ENCODE peak calls at places on chromosomes 2 and 18, in five cellular contexts. S is PC-9, K is BJ, V is OCI-LY7, C is HL-60. Z is an unnamed sample.

GRCh38 chr2:37920570-37920969 is 4.5 kb upstream of the RMDN2 start:
- DNase-seq in S (no peak), K (no peak), V (no peak), C (no peak), Z (no peak)

GRCh38 chr2:121004950-121005349 is 269.3 kb downstream of the GLI2 start:
- DNase-seq in S (no peak), K (no peak), V (no peak), C (no peak), Z (no peak)

GRCh38 chr2:75047189-75047812 is 88.9 kb downstream of the POLE4 start:
- DNase-seq in S (peak), K (no peak), V (no peak), C (no peak), Z (no peak)

GRCh38 chr2:47525167-47525566 is 122.2 kb downstream of the MSH2 start:
- DNase-seq in S (no peak), K (no peak), V (no peak), C (no peak), Z (no peak)

GRCh38 chr18:38898167-38898566 is 1332.6 kb upstream of the CELF4 start:
- DNase-seq in S (no peak), K (no peak), V (no peak), C (no peak), Z (no peak)

GRCh38 chr2:12715258-12715865 is 1.4 kb upstream of the TRIB2 start:
- DNase-seq in S (no peak), K (no peak), V (no peak), C (no peak), Z (no peak)

GRCh38 chr2:106057206-106057605 is 136.9 kb downstream of the UXS1 start:
- DNase-seq in S (peak), K (no peak), V (no peak), C (no peak), Z (peak)

GRCh38 chr2:26462511-26463251 is 15.2 kb downstream of the OTOF start:
- DNase-seq in S (peak), K (no peak), V (no peak), C (peak), Z (no peak)

GRCh38 chr2:158413581-158413980 is 43.0 kb downstream of the CCDC148 start:
- DNase-seq in S (no peak), K (no peak), V (no peak), C (no peak), Z (no peak)

GRCh38 chr2:26925100-26925791 is 45.2 kb upstream of the MAPRE3 start:
- DNase-seq in S (no peak), K (no peak), V (no peak), C (no peak), Z (no peak)

GRCh38 chr2:161625996-161626395 is 1.8 kb downstream of the SLC4A10 start:
- DNase-seq in S (no peak), K (no peak), V (no peak), C (no peak), Z (no peak)
- H3K4me3 ChIP-seq in S (no peak), K (no peak), V (no peak), C (no peak), Z (no peak)

GRCh38 chr2:55155764-55156221 is 76.3 kb downstream of the CLHC1 start:
- DNase-seq in S (peak), K (peak), V (no peak), C (no peak), Z (no peak)
- H3K4me3 ChIP-seq in S (peak), K (no peak), V (no peak), C (no peak), Z (no peak)

GRCh38 chr2:72863046-72863445 is 24.2 kb upstream of the SPR start:
- DNase-seq in S (no peak), K (no peak), V (no peak), C (no peak), Z (no peak)
- H3K4me3 ChIP-seq in S (no peak), K (no peak), V (no peak), C (no peak), Z (no peak)

GRCh38 chr2:135586148-135586547 is 54.9 kb downstream of the R3HDM1 start:
- DNase-seq in S (no peak), K (no peak), V (peak), C (no peak), Z (no peak)
- H3K4me3 ChIP-seq in S (no peak), K (no peak), V (no peak), C (no peak), Z (no peak)

GRCh38 chr2:190180313-190181065 is 118.0 kb upstream of the MSTN start:
- DNase-seq in S (no peak), K (no peak), V (peak), C (peak), Z (peak)
- H3K4me3 ChIP-seq in S (peak), K (peak), V (peak), C (peak), Z (no peak)

DNA sequence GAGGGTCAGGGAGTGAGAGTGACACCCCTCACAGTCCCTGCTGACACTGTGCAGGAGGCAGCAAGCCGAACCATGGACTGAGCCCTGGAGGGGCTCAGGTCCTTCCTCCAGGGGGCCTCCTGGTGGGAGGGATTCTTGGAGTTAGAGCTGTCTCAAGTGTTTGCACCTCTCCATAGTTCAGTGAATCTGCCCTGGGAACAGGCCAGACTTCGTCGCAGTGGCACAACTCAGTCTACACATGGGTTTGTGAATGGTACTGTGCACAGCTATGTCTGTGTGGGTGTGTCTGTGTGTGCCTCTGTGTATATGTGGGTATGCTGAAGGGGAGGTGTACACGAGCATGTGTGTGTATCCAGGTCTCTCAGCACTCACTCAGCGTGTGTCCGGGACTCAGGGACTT is 36.4 kb downstream of the PAX8 start:
- DNase-seq in S (no peak), K (no peak), V (no peak), C (no peak), Z (no peak)
- H3K4me3 ChIP-seq in S (no peak), K (no peak), V (no peak), C (no peak), Z (no peak)

Z was measured in CD4-positive, CD25-positive, alpha-beta regulatory T cell.